ENCODE peak calls at places on chromosomes 13 and 19, in four cellular contexts. Y is stimulated activated CD4-positive, alpha-beta T cell treated with anti-CD3 and anti-CD28 coated beads, Interleukin-1b, Interleukin-23, amount 100 ng/mL, for 48 hours; B is NB4; W is anterior cingulate cortex. R is an unnamed sample.

GRCh38 chr19:3094638-3095374 is 644 bp downstream of the GNA11 start:
- DNase-seq in Y (peak; percentile 47), B (peak; percentile 51), W (no peak), R (no peak)

GRCh38 chr19:12689012-12689411 is 1.2 kb downstream of the GNG14 start:
- DNase-seq in Y (no peak), B (no peak), W (no peak), R (no peak)

GRCh38 chr19:35555301-35556005 is 8.0 kb downstream of the ATP4A start:
- DNase-seq in Y (no peak), B (peak; percentile 38), W (no peak), R (peak; percentile 21)

GRCh38 chr19:8240274-8241229 is 31.4 kb downstream of the CERS4 start:
- DNase-seq in Y (peak; percentile 50), B (peak; percentile 94), W (peak; percentile 78), R (peak; percentile 79)

GRCh38 chr13:54950546-54950945 is 1921.9 kb downstream of the OLFM4 start:
- DNase-seq in Y (no peak), B (no peak), W (no peak), R (no peak)

GRCh38 chr13:67518785-67519184 is 288.6 kb upstream of the PCDH9 start:
- DNase-seq in Y (no peak), B (no peak), W (no peak), R (peak; percentile 41)

GRCh38 chr13:97285221-97285955 is 63.3 kb downstream of the MBNL2 start:
- DNase-seq in Y (no peak), B (no peak), W (no peak), R (no peak)

GRCh38 chr13:98504371-98504963 is 72.4 kb downstream of the STK24 start:
- DNase-seq in Y (peak; percentile 37), B (peak; percentile 53), W (no peak), R (no peak)

GRCh38 chr19:18666784-18667183 is 16.7 kb upstream of the CRTC1 start:
- DNase-seq in Y (no peak), B (no peak), W (no peak), R (no peak)

GRCh38 chr19:55258476-55258827 is 365 bp downstream of the PPP6R1 start:
- DNase-seq in Y (peak; percentile 19), B (no peak), W (no peak), R (no peak)

GRCh38 chr19:30919737-30920136 is 429.5 kb downstream of the TSHZ3 start:
- DNase-seq in Y (no peak), B (no peak), W (no peak), R (no peak)

GRCh38 chr19:35816262-35816661 is 3.6 kb upstream of the PRODH2 start:
- DNase-seq in Y (no peak), B (no peak), W (no peak), R (no peak)

GRCh38 chr13:44012910-44013309 is 133.2 kb downstream of the LACC1 start:
- DNase-seq in Y (no peak), B (no peak), W (no peak), R (no peak)

GRCh38 chr13:20360835-20361412 is 128.8 kb upstream of the GJB6 start:
- DNase-seq in Y (no peak), B (no peak), W (no peak), R (no peak)

GRCh38 chr13:113491418-113491883 is 940 bp upstream of the DCUN1D2 start:
- DNase-seq in Y (no peak), B (peak; percentile 44), W (no peak), R (peak; percentile 21)